ENCODE peak calls at places on chromosomes 2 and 18, in four cellular contexts. H, D, E and Z are unnamed samples.

GRCh38 chr18:30855762-30856161 is 186.8 kb downstream of the DSC3 start:
- DNase-seq in H (no peak), D (no peak), E (no peak), Z (no peak)

GRCh38 chr18:76437011-76437410 is 58.0 kb downstream of the ZNF516 start:
- DNase-seq in H (no peak), D (no peak), E (no peak), Z (no peak)

GRCh38 chr2:20449501-20450200 is 2.8 kb downstream of the RHOB start:
- DNase-seq in H (no peak), D (peak), E (no peak), Z (no peak)

GRCh38 chr2:224357098-224357901 is 44.6 kb downstream of the FAM124B start:
- DNase-seq in H (peak), D (peak), E (peak), Z (peak)

GRCh38 chr2:239455436-239456203 is 54.8 kb upstream of the HDAC4 start:
- DNase-seq in H (no peak), D (no peak), E (no peak), Z (no peak)

GRCh38 chr2:218291318-218291933 is 877 bp downstream of the TMBIM1 start:
- DNase-seq in H (no peak), D (no peak), E (no peak), Z (no peak)

GRCh38 chr2:240244543-240244942 is 104.1 kb upstream of the OTOS start:
- DNase-seq in H (no peak), D (no peak), E (no peak), Z (no peak)

GRCh38 chr2:694174-694573 is 17.0 kb upstream of the TMEM18 start:
- DNase-seq in H (no peak), D (no peak), E (no peak), Z (no peak)

GRCh38 chr2:29601872-29602271 is 319.5 kb downstream of the ALK start:
- DNase-seq in H (no peak), D (no peak), E (no peak), Z (no peak)

GRCh38 chr18:27879540-27879939 is 297.4 kb downstream of the CDH2 start:
- DNase-seq in H (no peak), D (no peak), E (no peak), Z (no peak)

GRCh38 chr2:73698101-73698500 is 39.0 kb downstream of the TPRKB start:
- DNase-seq in H (no peak), D (no peak), E (no peak), Z (no peak)

GRCh38 chr18:35458271-35458670 is 39.5 kb downstream of the INO80C start:
- DNase-seq in H (no peak), D (peak), E (no peak), Z (no peak)

GRCh38 chr2:205024822-205025518 is 479.7 kb downstream of the PARD3B start:
- DNase-seq in H (peak), D (peak), E (peak), Z (peak)

GRCh38 chr2:204611764-204612163 is 66.5 kb downstream of the PARD3B start:
- DNase-seq in H (no peak), D (no peak), E (no peak), Z (no peak)

GRCh38 chr2:102185347-102185746 is 1.5 kb upstream of the IL1RL2 start:
- DNase-seq in H (no peak), D (no peak), E (no peak), Z (no peak)

GRCh38 chr2:12005886-12006681 is 259.7 kb downstream of the LPIN1 start:
- DNase-seq in H (no peak), D (no peak), E (peak), Z (no peak)

GRCh38 chr18:64966667-64967066 is 784.1 kb upstream of the CDH7 start:
- DNase-seq in H (peak), D (no peak), E (no peak), Z (no peak)

GRCh38 chr2:28624798-28625701 is 126.6 kb upstream of the PPP1CB start:
- DNase-seq in H (no peak), D (peak), E (no peak), Z (no peak)

GRCh38 chr18:34707670-34708069 is 2.4 kb upstream of the DTNA start:
- DNase-seq in H (no peak), D (no peak), E (no peak), Z (peak)

GRCh38 chr2:215711484-215712034 is 275.7 kb upstream of the FN1 start:
- DNase-seq in H (no peak), D (peak), E (no peak), Z (no peak)

GRCh38 chr2:9315280-9315847 is 108.0 kb downstream of the ITGB1BP1 start:
- DNase-seq in H (no peak), D (no peak), E (no peak), Z (no peak)

GRCh38 chr2:172181840-172182239 is 79.1 kb upstream of the DLX2 start:
- DNase-seq in H (no peak), D (no peak), E (no peak), Z (no peak)

GRCh38 chr2:38187416-38188127 is 111.6 kb upstream of the CYP1B1 start:
- DNase-seq in H (no peak), D (no peak), E (no peak), Z (no peak)

GRCh38 chr2:239664216-239664785 is 263.5 kb upstream of the HDAC4 start:
- DNase-seq in H (no peak), D (no peak), E (no peak), Z (no peak)

GRCh38 chr2:65231892-65232477 is 4.4 kb downstream of the ACTR2 start:
- DNase-seq in H (no peak), D (no peak), E (peak), Z (no peak)
- TF ChIP-seq ELF1 in H (no peak), D (no peak), E (no peak), Z (no peak)

GRCh38 chr2:237209046-237209375 is 123.3 kb downstream of the COPS8 start:
- DNase-seq in H (no peak), D (no peak), E (no peak), Z (no peak)

GRCh38 chr2:237208373-237209045 is 122.8 kb downstream of the COPS8 start:
- DNase-seq in H (peak), D (no peak), E (no peak), Z (no peak)

GRCh38 chr2:237205551-237205950 is 119.9 kb downstream of the COPS8 start:
- DNase-seq in H (no peak), D (no peak), E (no peak), Z (no peak)

GRCh38 chr2:237209885-237210284 is 124.2 kb downstream of the COPS8 start:
- DNase-seq in H (no peak), D (no peak), E (no peak), Z (no peak)

DNA sequence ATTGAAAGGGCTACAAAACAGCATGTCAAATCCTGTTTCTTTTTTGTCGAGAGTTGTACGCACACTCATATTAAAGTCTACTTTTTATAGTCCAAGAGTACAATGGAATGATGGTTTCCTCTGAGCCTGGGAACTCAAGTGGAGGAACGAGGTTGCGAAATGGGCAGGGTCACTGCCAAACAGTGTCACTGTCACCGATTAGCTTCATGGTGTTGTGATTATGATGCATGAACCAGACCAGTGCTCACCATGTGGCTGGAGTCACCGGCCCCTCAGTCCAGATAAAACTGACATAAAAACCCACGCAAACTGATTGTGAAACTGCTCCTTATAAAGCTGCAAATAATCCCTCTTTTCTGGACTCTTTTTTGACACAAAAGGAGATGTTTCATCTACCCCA is 122.0 kb downstream of the COPS8 start:
- DNase-seq in H (no peak), D (no peak), E (no peak), Z (no peak)
- TF ChIP-seq ELF1 in H (no peak), D (no peak), E (no peak), Z (no peak)

GRCh38 chr2:16009560-16009959 is 69.2 kb downstream of the MYCN start:
- DNase-seq in H (no peak), D (no peak), E (no peak), Z (no peak)

GRCh38 chr2:16008856-16009255 is 68.5 kb downstream of the MYCN start:
- DNase-seq in H (no peak), D (no peak), E (no peak), Z (no peak)

GRCh38 chr2:16007167-16007934 is 67.0 kb downstream of the MYCN start:
- DNase-seq in H (no peak), D (no peak), E (no peak), Z (no peak)

GRCh38 chr2:16010011-16010410 is 69.7 kb downstream of the MYCN start:
- DNase-seq in H (no peak), D (no peak), E (no peak), Z (no peak)

DNA sequence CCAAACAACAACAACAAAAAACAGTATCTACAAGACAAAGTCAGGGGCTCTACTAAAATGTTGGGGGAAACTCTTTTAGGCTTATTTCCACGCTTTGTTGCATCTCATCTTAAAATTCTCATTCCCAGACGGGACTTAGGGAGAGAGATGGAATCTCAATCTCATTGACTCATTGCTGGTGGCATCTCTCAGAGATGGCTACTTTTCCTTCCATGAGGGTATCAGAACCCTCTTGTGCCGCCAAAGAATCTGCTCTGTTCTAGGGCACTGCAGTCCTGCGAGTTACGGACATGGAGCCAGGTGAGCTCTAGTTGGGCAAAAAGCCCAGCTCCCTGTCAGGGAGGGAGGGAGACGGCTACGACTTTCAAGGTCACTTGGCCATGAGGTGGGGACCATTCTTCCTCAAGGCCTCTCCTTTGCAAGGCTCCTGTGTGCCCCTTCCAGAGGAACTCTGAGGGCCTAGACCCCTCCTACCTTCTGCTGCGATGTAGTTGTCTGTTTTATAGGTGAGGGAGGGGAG is 68.0 kb downstream of the MYCN start:
- DNase-seq in H (no peak), D (no peak), E (no peak), Z (no peak)
- TF ChIP-seq ELF1 in H (no peak), D (no peak), E (no peak), Z (no peak)

DNA sequence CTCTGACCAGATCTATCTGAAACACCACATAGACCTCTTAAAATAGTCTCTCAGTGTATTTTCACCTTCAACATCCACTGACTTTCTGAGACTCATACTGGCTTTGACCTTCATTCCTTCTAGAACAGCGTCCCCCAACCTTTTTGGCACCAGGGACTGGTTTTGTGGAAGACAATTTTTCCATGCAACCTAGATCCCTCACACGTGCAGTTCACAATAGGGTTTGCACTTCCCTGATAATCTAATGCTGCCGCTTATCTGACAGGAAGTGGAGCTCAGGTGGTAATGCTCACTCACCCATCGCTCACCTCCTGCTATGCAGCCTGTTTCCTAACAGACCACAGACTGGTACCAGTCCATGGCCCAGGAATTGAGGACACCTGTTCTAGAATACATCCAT is 3.2 kb downstream of the NBAS start:
- DNase-seq in H (no peak), D (no peak), E (no peak), Z (no peak)
- TF ChIP-seq ELF1 in H (no peak), D (no peak), E (peak), Z (no peak)